ENCODE peak calls at places on chromosome 1, in four cellular contexts. K is neural progenitor cell, P is IMR-90, U is GM23248. N is an unnamed sample. For H3K9me3 and H3K4me1, the result is how much of the 10 kb centered on the place peaks cover.

GRCh38 chr1:41648230-41648629 is 163.7 kb upstream of the EDN2 start:
- DNase-seq in K (no peak), P (no peak), U (no peak), N (no peak)

GRCh38 chr1:23444104-23444533 is 19.6 kb upstream of the TCEA3 start:
- DNase-seq in U (peak), P (peak), K (no peak), N (no peak)

GRCh38 chr1:19925342-19926070 is 2.1 kb upstream of the PLA2G2E start:
- DNase-seq in P (no peak), U (no peak), K (no peak), N (peak)

GRCh38 chr1:241605146-241605805 is 34.9 kb downstream of the CHML start:
- DNase-seq in U (no peak), P (no peak), K (peak), N (no peak)

GRCh38 chr1:228512852-228513243 is 25.7 kb downstream of the RNF187 start:
- DNase-seq in P (no peak), U (no peak), K (no peak), N (no peak)

GRCh38 chr1:31905681-31906080 is 32.5 kb downstream of the PTP4A2 start:
- DNase-seq in U (no peak), P (no peak), K (no peak), N (no peak)

GRCh38 chr1:23100074-23100748 is 68.4 kb downstream of the LUZP1 start:
- DNase-seq in K (peak), U (peak), P (peak), N (peak)

GRCh38 chr1:160646711-160647328 is at the start of gene SLAMF1:
- DNase-seq in K (no peak), P (no peak), U (no peak), N (no peak)

GRCh38 chr1:236039736-236040670 is 24.9 kb downstream of the NID1 start:
- DNase-seq in U (no peak), K (no peak), P (peak), N (no peak)

GRCh38 chr1:221886311-221887090 is 144.6 kb upstream of the DUSP10 start:
- DNase-seq in K (no peak), U (peak), P (no peak), N (no peak)
- H3K27ac ChIP-seq in K (no peak), U (peak), P (peak), N (no peak)

GRCh38 chr1:82400521-82400920 is 599.8 kb downstream of the ADGRL2 start:
- DNase-seq in K (no peak), U (no peak), P (no peak), N (no peak)
- H3K9me3 ChIP-seq in K (under half), U (under half), P (under half), N (under half)

DNA sequence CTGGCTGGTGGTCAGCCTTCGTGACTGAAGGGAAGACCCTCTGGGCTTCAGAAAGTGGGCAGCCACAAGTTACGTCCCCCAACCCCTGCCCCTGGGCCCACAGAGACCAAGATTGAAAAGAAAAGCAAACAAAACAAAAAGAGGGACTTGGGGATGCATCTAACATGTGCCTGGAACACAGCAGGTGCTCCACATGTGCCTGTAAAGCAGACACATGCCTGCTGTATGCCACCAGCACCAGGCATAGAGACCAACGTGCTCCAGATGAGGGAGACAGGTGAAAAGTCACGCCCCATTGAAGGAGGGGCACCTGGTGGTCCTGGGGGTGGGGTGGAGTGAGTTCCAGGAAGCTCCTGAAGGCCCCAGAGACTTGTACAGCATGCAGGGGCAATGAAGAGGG is 11.9 kb downstream of the CDK18 start:
- DNase-seq in U (no peak), K (no peak), P (no peak), N (no peak)
- H3K4me1 ChIP-seq in U (under half), K (under half), P (under half), N (under half)

GRCh38 chr1:27873671-27874384 is 1.5 kb downstream of the THEMIS2 start:
- DNase-seq in U (no peak), P (no peak), K (no peak), N (no peak)
- H3K27ac ChIP-seq in U (no peak), P (no peak), K (no peak), N (no peak)

N was measured in small intestine.